ENCODE peak calls at places on chromosomes 11 and 22, in nine cellular contexts. S, U, O, A, B, H, K, V and E are unnamed samples. For H3K4me1, the result is how much of the 10 kb centered on the place peaks cover.

GRCh38 chr11:64876835-64877341 is 1.5 kb downstream of the EHD1 start:
- DNase-seq in U (no peak), B (no peak), A (no peak), K (no peak), O (no peak), V (no peak), S (no peak), H (peak), E (peak)

GRCh38 chr11:21415566-21415965 is 746.2 kb downstream of the NELL1 start:
- DNase-seq in S (no peak), H (no peak), U (no peak), A (no peak), O (no peak), B (no peak), K (no peak), V (no peak), E (no peak)

GRCh38 chr22:44213489-44214043 is 32.8 kb downstream of the PARVG start:
- DNase-seq in B (no peak), U (no peak), H (no peak), K (no peak), A (no peak), S (no peak), O (no peak), V (no peak), E (no peak)

GRCh38 chr11:119843760-119844330 is 114.8 kb upstream of the NECTIN1 start:
- DNase-seq in K (no peak), V (no peak), S (no peak), A (no peak), U (no peak), H (peak), B (no peak), O (no peak), E (no peak)

GRCh38 chr11:30358569-30358968 is 35.7 kb downstream of the ARL14EP start:
- DNase-seq in V (no peak), A (no peak), O (no peak), S (no peak), K (no peak), H (no peak), B (no peak), U (no peak), E (no peak)

GRCh38 chr11:19508166-19508565 is 204.5 kb upstream of the NAV2 start:
- DNase-seq in A (no peak), B (peak), K (no peak), S (no peak), H (peak), U (peak), O (peak), V (no peak), E (peak)

GRCh38 chr11:12725863-12726666 is 51.8 kb downstream of the TEAD1 start:
- DNase-seq in S (no peak), A (no peak), O (no peak), V (no peak), K (no peak), B (peak), H (no peak), U (no peak), E (no peak)

GRCh38 chr11:69131644-69132300 is 24.0 kb upstream of the SMIM38 start:
- DNase-seq in O (peak), K (no peak), U (peak), H (peak), V (peak), A (peak), S (no peak), B (peak), E (peak)

GRCh38 chr11:108647701-108648527 is 17.0 kb upstream of the DDX10 start:
- DNase-seq in K (no peak), B (peak), A (peak), U (peak), H (peak), S (peak), V (peak), O (peak), E (peak)

GRCh38 chr11:113796663-113797259 is 17.2 kb downstream of the CLDN25 start:
- DNase-seq in O (peak), U (peak), S (no peak), V (no peak), K (no peak), H (no peak), B (peak), A (no peak), E (peak)

GRCh38 chr11:64868904-64869570 is 9.4 kb downstream of the EHD1 start:
- DNase-seq in A (peak), U (no peak), S (no peak), B (peak), H (no peak), V (no peak), K (no peak), O (no peak), E (no peak)

GRCh38 chr22:46109474-46110003 is 40.8 kb upstream of the PPARA start:
- DNase-seq in S (no peak), A (no peak), B (no peak), K (no peak), U (no peak), H (no peak), O (no peak), V (no peak), E (no peak)

GRCh38 chr11:96293583-96293982 is 49.4 kb downstream of the MAML2 start:
- DNase-seq in H (no peak), B (no peak), O (no peak), U (no peak), A (no peak), V (no peak), S (no peak), K (no peak), E (no peak)

GRCh38 chr11:64297722-64298358 is 2.3 kb upstream of the CATSPERZ start:
- DNase-seq in H (peak), V (no peak), K (no peak), O (no peak), S (no peak), U (no peak), B (no peak), A (no peak), E (no peak)

GRCh38 chr11:87030458-87031054 is 7.2 kb upstream of the TMEM135 start:
- DNase-seq in K (no peak), B (peak), H (no peak), U (no peak), O (no peak), S (no peak), A (no peak), V (no peak), E (no peak)

GRCh38 chr11:67389477-67389876 is 2.3 kb upstream of the RAD9A start:
- DNase-seq in V (no peak), H (peak), B (peak), U (peak), K (no peak), O (peak), A (no peak), S (no peak), E (peak)

GRCh38 chr22:19998991-19999820 is 17.4 kb downstream of the ARVCF start:
- DNase-seq in B (no peak), U (no peak), K (no peak), S (no peak), A (no peak), V (no peak), H (no peak), O (peak), E (no peak)

GRCh38 chr11:12269104-12269441 is 108.3 kb upstream of the PARVA start:
- DNase-seq in U (no peak), H (no peak), V (no peak), S (no peak), O (no peak), A (no peak), K (peak), B (no peak), E (peak)

GRCh38 chr11:65782816-65783228 is 2.0 kb upstream of the AP5B1 start:
- DNase-seq in S (no peak), U (no peak), A (no peak), B (no peak), K (peak), H (peak), O (no peak), V (no peak), E (no peak)

GRCh38 chr11:85767277-85767676 is 43.7 kb downstream of the SYTL2 start:
- DNase-seq in O (no peak), S (no peak), V (no peak), B (no peak), U (no peak), H (no peak), K (no peak), A (no peak), E (no peak)

GRCh38 chr11:11574373-11574772 is 47.4 kb downstream of the GALNT18 start:
- DNase-seq in A (no peak), V (no peak), B (no peak), O (no peak), U (no peak), H (no peak), K (no peak), S (no peak), E (no peak)

GRCh38 chr11:133552938-133553337 is 20.6 kb upstream of the OPCML start:
- DNase-seq in A (no peak), O (no peak), S (no peak), H (no peak), U (no peak), K (no peak), V (no peak), B (no peak), E (no peak)

GRCh38 chr11:3796796-3797328 is 492 bp downstream of the NUP98 start:
- DNase-seq in V (no peak), S (no peak), U (no peak), B (no peak), A (no peak), H (no peak), K (no peak), O (no peak), E (no peak)

GRCh38 chr11:105092255-105093239 is 47.0 kb downstream of the CARD18 start:
- DNase-seq in A (no peak), S (no peak), B (no peak), K (no peak), O (no peak), V (no peak), H (no peak), U (no peak), E (no peak)

GRCh38 chr11:108466405-108466804 is 924 bp downstream of the C11orf65 start:
- DNase-seq in V (no peak), H (peak), S (no peak), O (no peak), U (no peak), B (no peak), K (no peak), A (peak), E (no peak)

GRCh38 chr22:45212992-45213751 is 27.5 kb downstream of the KIAA0930 start:
- DNase-seq in U (peak), O (no peak), K (peak), V (no peak), H (peak), A (no peak), S (no peak), B (no peak), E (no peak)

GRCh38 chr11:40094954-40095353 is 1364.5 kb downstream of the LRRC4C start:
- DNase-seq in A (no peak), V (no peak), U (no peak), S (no peak), H (no peak), B (no peak), K (no peak), O (no peak), E (no peak)

GRCh38 chr11:67516806-67517205 is 6.4 kb downstream of the CABP2 start:
- DNase-seq in H (no peak), U (no peak), O (no peak), A (no peak), V (no peak), B (no peak), S (peak), K (peak), E (no peak)

GRCh38 chr11:94792453-94792852 is 24.3 kb downstream of the AMOTL1 start:
- DNase-seq in K (no peak), A (no peak), H (no peak), V (no peak), S (no peak), O (no peak), B (no peak), U (no peak), E (no peak)

GRCh38 chr22:47366026-47366767 is 603.7 kb downstream of the TBC1D22A start:
- DNase-seq in B (no peak), V (no peak), O (no peak), K (no peak), A (no peak), U (no peak), S (peak), H (no peak), E (peak)

GRCh38 chr11:64224151-64224890 is 1.7 kb downstream of the TRPT1 start:
- DNase-seq in S (no peak), O (no peak), A (peak), B (no peak), U (no peak), V (no peak), H (no peak), K (peak), E (no peak)

GRCh38 chr11:59429924-59430516 is 3.8 kb upstream of the OR5A2 start:
- DNase-seq in O (peak), V (no peak), B (peak), U (peak), K (no peak), H (no peak), A (no peak), S (no peak), E (no peak)

GRCh38 chr11:2944953-2945756 is 15.9 kb upstream of the PHLDA2 start:
- DNase-seq in U (peak), H (peak), O (no peak), V (peak), B (no peak), K (peak), S (peak), A (peak), E (peak)

GRCh38 chr11:134340354-134340964 is 8.7 kb downstream of the GLB1L2 start:
- DNase-seq in B (no peak), K (peak), O (no peak), U (no peak), S (no peak), A (no peak), H (peak), V (no peak), E (no peak)

GRCh38 chr22:41576877-41577276 is 12.8 kb downstream of the PMM1 start:
- DNase-seq in V (no peak), A (no peak), B (peak), S (no peak), O (peak), U (no peak), K (no peak), H (peak), E (peak)

DNA sequence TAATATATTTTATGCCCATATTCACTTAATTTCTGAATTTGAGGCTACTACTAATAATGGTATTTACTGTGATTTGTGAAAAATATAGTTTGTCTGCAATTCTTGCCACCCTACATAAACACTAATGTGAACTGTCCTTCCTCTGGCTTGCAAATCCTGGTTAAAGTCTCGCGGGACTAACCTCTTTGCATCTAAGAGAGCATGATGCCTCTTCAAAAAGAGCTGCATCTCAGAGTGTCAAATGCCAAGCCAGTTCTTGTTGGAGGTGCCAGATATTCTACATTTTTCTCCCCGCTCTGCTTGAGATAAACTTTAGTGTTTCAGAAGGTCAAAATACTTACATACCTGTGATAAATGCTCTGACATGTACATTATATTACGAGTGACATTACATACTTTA is 2.1 kb downstream of the ARHGAP42 start:
- DNase-seq in A (no peak), B (no peak), V (no peak), S (no peak), O (no peak), K (no peak), U (no peak), H (no peak), E (no peak)
- H3K4me1 ChIP-seq in A (under half), B (under half), V (under half), S (half or more), O (under half), K (under half), U (under half), H (half or more), E (half or more)

GRCh38 chr22:49689255-49689770 is 138.4 kb downstream of the BRD1 start:
- DNase-seq in B (no peak), V (no peak), K (no peak), H (no peak), O (no peak), A (no peak), U (no peak), S (peak), E (no peak)
- TF ChIP-seq CTCF in B (no peak), V (no peak), K (no peak), H (no peak), O (no peak), A (no peak), U (no peak), S (no peak), E (no peak)

GRCh38 chr11:1007279-1007678 is 29.2 kb downstream of the MUC6 start:
- DNase-seq in V (no peak), U (no peak), K (no peak), H (no peak), O (no peak), S (no peak), B (no peak), A (no peak), E (no peak)

GRCh38 chr11:1008781-1009180 is 27.7 kb downstream of the MUC6 start:
- DNase-seq in V (no peak), A (no peak), U (no peak), B (no peak), H (no peak), K (no peak), O (no peak), S (no peak), E (no peak)

GRCh38 chr11:1009371-1009770 is 27.1 kb downstream of the MUC6 start:
- DNase-seq in B (no peak), H (no peak), A (no peak), O (no peak), K (no peak), U (no peak), S (no peak), V (no peak), E (no peak)

GRCh38 chr11:1006762-1007161 is 29.8 kb downstream of the MUC6 start:
- DNase-seq in V (no peak), U (no peak), A (peak), O (no peak), S (no peak), H (no peak), K (no peak), B (no peak), E (peak)

GRCh38 chr11:1008001-1008400 is 28.5 kb downstream of the MUC6 start:
- DNase-seq in O (no peak), U (no peak), A (no peak), B (no peak), V (no peak), H (no peak), S (no peak), K (no peak), E (no peak)
- TF ChIP-seq EP300 in O (no peak), U (no peak), A (no peak), B (no peak), V (no peak), H (no peak), S (no peak), K (no peak), E (no peak)

DNA sequence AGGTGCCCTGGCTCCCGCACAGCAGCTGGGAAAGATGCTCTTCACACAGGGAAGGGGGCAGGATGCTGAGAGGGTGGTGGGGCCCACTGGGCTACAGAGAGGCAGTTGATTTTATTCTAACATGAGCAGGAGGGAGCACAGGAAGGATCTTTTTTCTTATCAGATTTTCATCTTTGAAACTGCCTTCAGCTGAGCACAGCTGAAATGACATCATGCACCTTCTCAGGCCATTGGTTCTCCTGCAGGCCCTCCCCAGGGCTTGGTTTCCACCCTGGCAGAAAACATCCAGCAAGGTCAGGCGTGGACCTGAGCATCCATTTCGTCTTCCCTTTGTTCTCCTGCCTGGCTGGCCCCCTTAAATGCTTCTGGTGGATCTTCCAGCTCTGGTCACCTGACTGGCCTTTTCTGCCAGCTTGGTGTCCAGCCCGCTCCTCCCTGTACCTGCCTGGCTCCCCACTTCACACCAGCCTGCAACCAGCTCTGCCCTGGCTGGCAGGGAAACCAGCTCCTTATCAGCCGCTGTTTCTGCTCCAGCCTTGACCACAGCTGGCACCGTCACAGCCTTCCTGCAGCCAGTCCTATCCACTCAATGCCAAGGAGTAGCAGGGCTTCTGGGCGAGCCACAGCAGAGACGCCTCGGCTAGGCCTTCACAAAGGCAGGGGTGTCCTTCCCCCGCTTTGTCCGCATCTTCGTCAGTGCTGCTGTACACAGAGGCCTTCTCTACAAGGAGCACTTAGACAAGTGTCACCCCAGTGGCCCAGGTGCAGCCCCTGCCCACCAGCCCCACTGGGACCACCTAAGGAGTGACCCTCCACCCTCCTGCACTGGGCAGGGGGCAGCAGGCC is 36.5 kb downstream of the TOM1 start:
- DNase-seq in K (peak), B (no peak), V (no peak), S (no peak), H (no peak), O (no peak), U (no peak), A (no peak), E (peak)
- H3K4me1 ChIP-seq in K (under half), B (under half), V (under half), S (under half), H (under half), O (under half), U (under half), A (under half), E (under half)

DNA sequence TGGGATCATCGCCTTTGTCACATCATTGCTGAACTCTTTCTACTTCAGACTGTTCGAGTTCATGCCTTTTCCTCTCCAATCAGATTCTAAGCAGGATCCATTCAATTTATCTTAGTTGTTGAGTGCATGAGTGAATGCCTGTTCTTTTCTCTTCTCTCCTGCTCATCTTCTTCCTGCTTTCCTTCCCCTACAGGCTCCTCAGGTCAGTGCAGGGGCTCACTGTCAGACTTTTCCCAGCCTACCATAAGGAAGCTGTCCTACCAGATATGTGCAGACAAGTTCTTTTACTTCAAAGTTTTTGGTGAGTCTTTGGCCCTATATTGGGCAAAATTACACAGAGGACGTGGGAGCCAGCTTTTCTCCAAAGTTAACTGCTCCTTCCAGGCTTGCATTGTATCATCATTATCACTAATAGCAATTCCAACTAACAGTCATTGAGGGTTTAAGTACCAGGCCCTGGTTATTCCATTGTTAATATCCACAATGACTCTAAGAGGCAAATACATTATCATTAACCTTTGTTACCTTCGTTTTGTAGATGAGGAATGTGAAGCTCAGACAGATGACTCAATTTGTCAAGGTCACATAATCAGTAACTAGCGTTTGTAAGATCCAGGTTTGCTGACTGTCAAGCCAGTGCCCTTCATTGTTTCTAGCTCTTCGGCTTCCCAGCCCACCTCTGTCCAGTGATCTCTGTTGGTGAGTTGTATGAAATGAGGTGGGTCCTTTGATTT is 30.4 kb downstream of the OR6Q1 start:
- DNase-seq in K (no peak), H (no peak), O (no peak), B (peak), A (no peak), S (no peak), V (no peak), U (no peak), E (no peak)
- TF ChIP-seq CTCF in K (no peak), H (no peak), O (no peak), B (no peak), A (no peak), S (no peak), V (peak), U (no peak), E (no peak)

DNA sequence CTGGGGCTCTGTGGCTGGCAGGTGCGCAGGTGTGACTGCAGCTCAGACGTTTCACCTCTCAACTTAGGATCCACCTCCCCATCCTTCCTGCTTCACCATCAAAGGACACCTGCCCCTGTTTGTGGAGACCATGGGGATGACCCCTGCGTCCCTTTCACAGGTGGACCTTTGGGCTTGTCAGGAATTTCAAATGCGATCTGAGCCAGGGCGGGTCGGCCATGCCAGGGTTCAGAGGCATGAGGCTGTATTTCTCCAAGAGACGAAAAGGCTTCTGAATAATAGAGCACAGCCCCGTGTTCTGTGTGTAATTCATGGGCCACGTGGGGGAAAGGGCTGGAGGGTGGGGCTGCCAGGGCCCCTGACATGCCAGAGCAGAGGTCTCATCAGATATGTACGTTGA is 668.0 kb downstream of the BRD1 start:
- DNase-seq in U (no peak), H (no peak), B (no peak), O (no peak), K (no peak), S (no peak), A (no peak), V (no peak), E (no peak)
- TF ChIP-seq EP300 in U (no peak), H (no peak), B (no peak), O (no peak), K (no peak), S (no peak), A (no peak), V (no peak), E (no peak)